ENCODE peak calls at places on chromosomes 12 and 14, in four cellular contexts. V, T, S and Z are unnamed samples.

GRCh38 chr14:54455363-54455762 is 14.2 kb upstream of the CNIH1 start:
- DNase-seq in V (no peak), T (no peak), S (no peak), Z (no peak)

GRCh38 chr12:49961993-49962764 is 507 bp downstream of the AQP5 start:
- DNase-seq in V (no peak), T (no peak), S (no peak), Z (no peak)

GRCh38 chr14:63952933-63953437 is 100.2 kb downstream of the SYNE2 start:
- DNase-seq in V (no peak), T (no peak), S (no peak), Z (no peak)

GRCh38 chr14:30443368-30444007 is 115.5 kb upstream of the G2E3 start:
- DNase-seq in V (no peak), T (no peak), S (no peak), Z (peak; percentile 78)

GRCh38 chr14:50530794-50531193 is 1.6 kb downstream of the MAP4K5 start:
- DNase-seq in V (no peak), T (no peak), S (no peak), Z (peak; percentile 55)

GRCh38 chr14:99896371-99896770 is 103.2 kb downstream of the EML1 start:
- DNase-seq in V (no peak), T (no peak), S (no peak), Z (no peak)

GRCh38 chr12:14567311-14568195 is at the start of gene PLBD1:
- DNase-seq in V (no peak), T (peak; percentile 77), S (peak; percentile 90), Z (no peak)

GRCh38 chr14:72518809-72519377 is 375.0 kb downstream of the DPF3 start:
- DNase-seq in V (peak; percentile 31), T (no peak), S (no peak), Z (peak; percentile 92)

GRCh38 chr12:60308366-60309000 is 712.7 kb downstream of the SLC16A7 start:
- DNase-seq in V (no peak), T (no peak), S (no peak), Z (no peak)

GRCh38 chr12:67474934-67475620 is 173.5 kb upstream of the DYRK2 start:
- DNase-seq in V (no peak), T (no peak), S (no peak), Z (no peak)

GRCh38 chr14:61474021-61474420 is 152.6 kb downstream of the PRKCH start:
- DNase-seq in V (no peak), T (no peak), S (no peak), Z (peak; percentile 50)

GRCh38 chr14:34030864-34031263 is 80.0 kb upstream of the EGLN3 start:
- DNase-seq in V (no peak), T (no peak), S (no peak), Z (no peak)

GRCh38 chr14:60310086-60310684 is 61.2 kb downstream of the PPM1A start:
- DNase-seq in V (no peak), T (no peak), S (no peak), Z (peak; percentile 77)

GRCh38 chr14:38828183-38828877 is 274.7 kb downstream of the SEC23A start:
- DNase-seq in V (no peak), T (no peak), S (peak; percentile 20), Z (no peak)

GRCh38 chr12:79008591-79008990 is 144.0 kb downstream of the SYT1 start:
- DNase-seq in V (no peak), T (no peak), S (no peak), Z (no peak)

GRCh38 chr12:6452245-6452731 is 446 bp downstream of the TAPBPL start:
- DNase-seq in V (no peak), T (peak; percentile 50), S (no peak), Z (peak; percentile 67)

GRCh38 chr14:103869406-103870143 is 22.2 kb upstream of the PPP1R13B start:
- DNase-seq in V (no peak), T (no peak), S (no peak), Z (no peak)

GRCh38 chr14:68014771-68015170 is 195.2 kb downstream of the RAD51B start:
- DNase-seq in V (no peak), T (no peak), S (no peak), Z (no peak)

DNA sequence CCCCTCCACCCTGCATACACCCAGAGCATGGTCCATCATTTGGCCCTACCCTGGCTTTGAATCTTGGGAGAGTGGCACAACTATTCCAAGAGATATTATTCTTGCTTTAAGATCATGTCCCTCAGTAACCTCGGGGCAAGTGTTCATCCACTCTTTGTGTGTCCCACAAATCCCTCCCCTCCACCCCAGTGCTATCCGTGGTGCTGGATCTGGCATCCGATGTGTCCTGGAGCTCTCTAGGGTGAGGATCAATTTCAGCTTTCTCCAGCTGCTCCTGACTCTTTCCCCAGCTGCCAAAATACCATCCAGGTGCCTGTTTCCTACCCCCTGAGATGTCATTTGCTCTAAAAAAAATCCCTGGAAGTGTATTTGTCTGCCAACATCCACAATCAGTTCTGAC is 64.8 kb upstream of the CMKLR1 start:
- DNase-seq in V (no peak), T (no peak), S (no peak), Z (no peak)
- H3K4me3 ChIP-seq in V (no peak overlapping the region), T (no peak overlapping the region), S (no peak overlapping the region), Z (no peak overlapping the region)

GRCh38 chr12:56943878-56944277 is 9.7 kb upstream of the SDR9C7 start:
- DNase-seq in V (no peak), T (no peak), S (no peak), Z (no peak)

GRCh38 chr12:56935752-56936151 is 1.5 kb upstream of the SDR9C7 start:
- DNase-seq in V (no peak), T (no peak), S (no peak), Z (no peak)

GRCh38 chr12:56941299-56942017 is 7.2 kb upstream of the SDR9C7 start:
- DNase-seq in V (no peak), T (no peak), S (no peak), Z (peak; percentile 40)
- H3K27ac ChIP-seq in V (no peak overlapping the region), T (no peak overlapping the region), S (no peak overlapping the region), Z (no peak overlapping the region)

GRCh38 chr14:106185837-106186233 is 659.5 kb downstream of the TMEM121 start:
- DNase-seq in V (peak; percentile 53), T (peak; percentile 45), S (peak; percentile 83), Z (peak; percentile 41)

GRCh38 chr14:106187176-106187670 is 660.8 kb downstream of the TMEM121 start:
- DNase-seq in V (no peak), T (no peak), S (no peak), Z (no peak)
- H3K4me3 ChIP-seq in V (no peak overlapping the region), T (no peak overlapping the region), S (no peak overlapping the region), Z (no peak overlapping the region)

GRCh38 chr12:92034858-92035401 is 110.7 kb downstream of the BTG1 start:
- DNase-seq in V (peak; percentile 35), T (peak; percentile 59), S (peak; percentile 85), Z (no peak)
- H3K27ac ChIP-seq in V (peak overlapping the region; percentile 61), T (peak overlapping the region; percentile 14), S (peak overlapping the region; percentile 67), Z (no peak overlapping the region)

DNA sequence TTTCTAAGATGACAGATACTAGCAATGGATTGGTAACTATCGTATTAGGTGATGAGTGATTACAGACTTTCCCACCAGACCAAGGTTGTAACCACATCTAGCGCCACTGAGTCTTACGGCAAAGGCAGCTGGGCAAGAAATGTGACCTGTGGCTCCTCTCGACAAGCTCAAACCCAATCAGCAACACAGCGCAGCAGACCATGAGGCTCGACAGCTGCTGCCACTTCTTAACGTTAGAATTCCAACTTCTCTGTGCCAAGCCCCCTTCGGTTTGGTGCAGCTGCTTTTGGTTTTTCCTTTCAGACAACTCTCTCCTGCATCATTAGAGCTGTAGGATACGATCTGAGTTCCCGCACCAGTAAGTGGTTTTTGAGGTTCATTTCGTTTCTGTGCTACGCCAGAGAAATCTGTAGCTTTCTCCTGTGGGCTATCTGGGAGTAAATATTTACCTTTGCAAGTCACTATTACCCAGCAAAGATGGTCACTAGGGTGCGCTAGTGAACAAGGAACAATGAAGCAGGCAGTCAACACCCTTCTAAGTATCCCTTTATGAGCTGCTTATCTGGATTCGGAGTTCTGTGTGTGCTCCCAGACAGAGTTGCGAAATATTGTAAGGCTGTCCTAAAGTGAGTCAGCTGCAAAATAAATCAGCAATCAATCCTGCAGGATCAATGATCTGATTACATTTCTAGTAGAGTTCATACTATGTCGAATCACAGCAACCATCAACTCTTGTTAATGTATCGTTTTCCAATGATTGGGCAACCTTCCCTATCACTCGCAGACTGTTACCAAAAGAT is 133.8 kb downstream of the KCNK10 start:
- DNase-seq in V (no peak), T (peak; percentile 88), S (no peak), Z (peak; percentile 92)
- H3K4me3 ChIP-seq in V (no peak overlapping the region), T (peak overlapping the region; percentile 26), S (peak overlapping the region; percentile 20), Z (no peak overlapping the region)

GRCh38 chr14:21234112-21234511 is 35.1 kb downstream of the HNRNPC start:
- DNase-seq in V (no peak), T (no peak), S (no peak), Z (no peak)
- H3K27ac ChIP-seq in V (no peak overlapping the region), T (no peak overlapping the region), S (no peak overlapping the region), Z (no peak overlapping the region)

DNA sequence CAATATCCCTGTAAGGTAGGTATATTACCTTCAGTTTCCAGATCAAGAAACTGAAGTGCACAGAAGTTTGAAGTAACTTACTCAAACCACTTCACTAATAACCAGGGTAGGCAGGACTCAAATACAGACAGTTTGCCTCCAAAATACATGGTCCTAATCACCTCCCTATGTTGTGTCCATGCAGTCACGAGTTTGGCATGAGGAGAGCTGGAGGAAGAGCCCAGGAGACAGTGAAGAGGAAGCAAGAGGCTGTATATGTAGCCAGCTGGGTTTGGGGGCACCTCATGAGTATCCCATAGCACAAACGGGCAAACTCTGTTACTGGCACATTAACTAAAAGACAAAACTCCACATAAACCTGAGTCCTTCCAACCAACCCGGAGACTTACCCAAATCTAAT is 79.2 kb downstream of the DUSP16 start:
- DNase-seq in V (no peak), T (no peak), S (no peak), Z (no peak)
- H3K4me3 ChIP-seq in V (no peak overlapping the region), T (no peak overlapping the region), S (no peak overlapping the region), Z (no peak overlapping the region)

DNA sequence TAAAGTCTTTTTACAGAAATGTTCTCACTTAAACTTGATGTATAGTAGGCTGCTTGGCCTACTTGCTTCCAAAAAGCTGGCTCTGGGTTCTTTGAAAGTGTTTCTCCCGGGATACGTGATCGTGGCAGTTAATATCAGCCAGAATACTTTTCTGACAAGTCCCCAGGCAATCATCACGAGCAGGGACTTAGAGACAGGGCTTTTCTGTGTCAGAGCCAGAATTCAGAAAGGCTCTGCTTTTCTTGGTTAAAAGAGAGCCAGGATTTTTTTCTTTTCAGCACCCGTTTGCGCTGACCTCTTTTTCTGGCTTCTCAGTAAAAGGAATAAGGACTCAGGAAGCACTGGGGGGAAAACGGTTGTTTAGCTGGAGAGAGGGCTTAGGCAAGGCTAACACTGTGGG is 57.8 kb upstream of the ARHGAP5 start:
- DNase-seq in V (no peak), T (no peak), S (no peak), Z (no peak)
- H3K27ac ChIP-seq in V (no peak overlapping the region), T (no peak overlapping the region), S (no peak overlapping the region), Z (no peak overlapping the region)